ENCODE peak calls at places on chromosome 21, in ten cellular contexts. E, T, H, Y, D, M, O, K, U and N are unnamed samples.

GRCh38 chr21:33945652-33946270 is 30.2 kb upstream of the ATP5PO start:
- DNase-seq in E (no peak), T (no peak), H (peak; percentile 71), Y (no peak), D (no peak), M (no peak), O (no peak), K (no peak), U (no peak), N (no peak)

GRCh38 chr21:36079010-36079649 is 9.3 kb downstream of the CBR1 start:
- DNase-seq in E (no peak), T (no peak), H (no peak), Y (no peak), D (no peak), M (peak; percentile 24), O (no peak), K (peak; percentile 56), U (peak; percentile 14), N (no peak)

GRCh38 chr21:45921917-45922316 is 59.7 kb upstream of the COL6A1 start:
- DNase-seq in E (peak; percentile 15), T (no peak), H (no peak), Y (no peak), D (no peak), M (no peak), O (no peak), K (no peak), U (no peak), N (no peak)

GRCh38 chr21:32131164-32131563 is 147.7 kb downstream of the MIS18A start:
- DNase-seq in E (no peak), T (no peak), H (no peak), Y (no peak), D (peak; percentile 31), M (no peak), O (no peak), K (no peak), U (no peak), N (no peak)

GRCh38 chr21:44919913-44920693 is 596 bp downstream of the ITGB2 start:
- DNase-seq in E (peak; percentile 59), T (no peak), H (no peak), Y (no peak), D (no peak), M (no peak), O (peak; percentile 49), K (no peak), U (no peak), N (peak; percentile 86)

GRCh38 chr21:45299864-45300785 is 12.4 kb upstream of the POFUT2 start:
- DNase-seq in E (peak; percentile 53), T (no peak), H (no peak), Y (no peak), D (no peak), M (no peak), O (peak; percentile 40), K (no peak), U (no peak), N (peak; percentile 65)

GRCh38 chr21:29696947-29697346 is 242.8 kb downstream of the GRIK1 start:
- DNase-seq in E (no peak), T (no peak), H (no peak), Y (no peak), D (no peak), M (no peak), O (no peak), K (no peak), U (no peak), N (no peak)

GRCh38 chr21:45087022-45087823 is 12.8 kb downstream of the ADARB1 start:
- DNase-seq in E (no peak), T (no peak), H (no peak), Y (no peak), D (no peak), M (no peak), O (no peak), K (no peak), U (no peak), N (no peak)

GRCh38 chr21:33383056-33383888 is 19.9 kb upstream of the IFNGR2 start:
- DNase-seq in E (peak; percentile 72), T (no peak), H (peak; percentile 99), Y (no peak), D (peak; percentile 91), M (peak; percentile 78), O (peak; percentile 65), K (peak; percentile 64), U (peak; percentile 20), N (peak; percentile 96)

GRCh38 chr21:46621457-46622182 is 13.9 kb upstream of the PRMT2 start:
- DNase-seq in E (no peak), T (no peak), H (no peak), Y (no peak), D (peak; percentile 85), M (no peak), O (no peak), K (no peak), U (no peak), N (no peak)

GRCh38 chr21:41207401-41208388 is 39.7 kb downstream of the BACE2 start:
- DNase-seq in E (no peak), T (no peak), H (peak; percentile 94), Y (peak; percentile 52), D (peak; percentile 3), M (peak; percentile 77), O (peak; percentile 70), K (peak; percentile 40), U (peak; percentile 78), N (no peak)

GRCh38 chr21:45374826-45375455 is 30.0 kb upstream of the COL18A1 start:
- DNase-seq in E (peak; percentile 36), T (no peak), H (no peak), Y (no peak), D (no peak), M (no peak), O (peak; percentile 39), K (no peak), U (no peak), N (peak; percentile 56)

GRCh38 chr21:34956416-34957316 is 92.4 kb downstream of the RUNX1 start:
- DNase-seq in E (no peak), T (no peak), H (no peak), Y (no peak), D (no peak), M (no peak), O (no peak), K (no peak), U (no peak), N (no peak)

GRCh38 chr21:33300701-33301631 is 23.8 kb upstream of the IFNAR1 start:
- DNase-seq in E (no peak), T (no peak), H (no peak), Y (no peak), D (no peak), M (peak; percentile 50), O (no peak), K (peak; percentile 23), U (no peak), N (peak; percentile 85)

GRCh38 chr21:19523731-19524130 is 1120.1 kb upstream of the TMPRSS15 start:
- DNase-seq in E (no peak), T (no peak), H (no peak), Y (no peak), D (no peak), M (no peak), O (no peak), K (no peak), U (no peak), N (no peak)

DNA sequence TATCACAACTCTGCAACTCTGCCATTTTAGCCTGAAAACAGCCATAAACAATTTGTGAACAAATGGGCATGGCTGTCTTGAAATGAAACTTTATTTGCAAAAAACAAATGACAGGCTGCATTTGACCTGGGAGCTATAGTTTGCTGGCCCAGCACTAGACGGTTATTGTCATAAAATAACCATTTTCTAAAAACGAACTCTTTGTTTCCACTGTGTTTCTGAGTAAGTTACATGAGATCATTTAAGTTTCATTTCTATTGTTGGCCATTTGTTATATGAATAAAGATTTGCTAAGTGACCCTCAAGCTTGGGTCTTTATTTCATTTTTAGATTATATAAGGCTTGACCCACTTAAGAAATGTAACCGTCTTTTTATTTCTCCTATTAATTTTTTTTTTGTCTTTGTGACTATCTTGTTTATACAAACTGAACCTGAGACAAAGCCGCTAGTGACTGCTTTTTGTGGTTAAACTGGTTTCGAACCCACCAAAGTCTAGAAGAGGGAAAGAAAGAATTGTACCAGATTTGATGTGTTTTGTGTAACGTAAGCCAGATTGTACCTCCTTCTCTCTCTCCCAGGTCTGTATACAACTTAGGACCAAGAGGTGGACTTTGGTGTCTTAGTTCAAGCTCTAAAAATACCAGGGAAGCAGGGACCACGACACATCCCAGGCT is 12.9 kb upstream of the KCNJ15 start:
- DNase-seq in E (no peak), T (no peak), H (no peak), Y (no peak), D (no peak), M (no peak), O (no peak), K (no peak), U (no peak), N (no peak)
- H3K27ac ChIP-seq in E (no peak overlapping the region), T (peak overlapping the region; percentile 64), H (peak overlapping the region; percentile 67), Y (no peak overlapping the region), D (no peak overlapping the region), M (no peak overlapping the region), O (no peak overlapping the region), K (no peak overlapping the region), U (no peak overlapping the region), N (peak overlapping the region; percentile 55)

GRCh38 chr21:23574932-23575331 is 2032.3 kb downstream of the MRPL39 start:
- DNase-seq in E (no peak), T (no peak), H (no peak), Y (no peak), D (no peak), M (no peak), O (no peak), K (no peak), U (no peak), N (no peak)
- TF ChIP-seq CTCF in E (no peak), T (no peak), H (no peak), Y (no peak), D (no peak), M (no peak), O (no peak), K (no peak), U (no peak), N (no peak)

GRCh38 chr21:42384999-42385398 is 10.9 kb downstream of the TMPRSS3 start:
- DNase-seq in E (no peak), T (no peak), H (no peak), Y (no peak), D (no peak), M (no peak), O (no peak), K (peak; percentile 89), U (no peak), N (no peak)
- H3K27ac ChIP-seq in E (no peak overlapping the region), T (no peak overlapping the region), H (no peak overlapping the region), Y (no peak overlapping the region), D (peak overlapping the region; percentile 83), M (no peak overlapping the region), O (no peak overlapping the region), K (peak overlapping the region; percentile 40), U (no peak overlapping the region), N (no peak overlapping the region)

DNA sequence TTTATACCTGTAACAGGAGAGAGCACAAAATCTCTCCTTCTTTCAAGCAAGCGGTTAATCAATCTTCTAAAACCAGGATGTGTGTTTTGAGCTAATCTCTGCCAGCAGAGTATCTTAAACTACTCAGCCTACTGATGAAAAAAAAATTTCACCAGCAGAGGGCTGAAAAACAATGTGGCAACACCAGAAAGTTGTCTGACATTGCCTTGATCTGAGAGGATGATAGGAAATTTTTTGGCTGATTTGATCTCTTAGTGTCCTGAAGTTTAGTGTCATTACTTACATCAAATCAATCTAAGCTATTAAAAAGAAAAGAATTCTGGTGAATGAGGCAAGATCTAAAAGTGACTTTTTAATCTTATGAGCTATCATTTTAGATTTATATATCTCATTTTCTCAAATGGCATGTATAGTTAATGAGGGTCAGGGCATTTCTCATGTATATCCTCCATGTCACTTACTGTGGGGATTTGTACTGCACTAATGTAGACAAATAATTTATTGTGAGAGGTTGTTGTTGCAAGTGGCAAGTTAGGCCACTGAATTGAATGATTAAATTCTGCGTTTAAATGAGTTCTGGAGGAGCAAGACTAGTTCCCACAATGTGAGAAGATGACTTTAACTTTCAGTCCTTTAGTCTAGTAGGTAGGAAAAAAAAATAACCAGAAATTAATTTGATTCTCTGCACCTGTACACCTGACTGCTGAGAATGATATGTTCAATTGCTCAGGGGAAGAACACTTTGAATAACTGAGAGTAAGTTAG is 10.8 kb downstream of the ADAMTS1 start:
- DNase-seq in E (no peak), T (no peak), H (no peak), Y (no peak), D (no peak), M (no peak), O (no peak), K (no peak), U (no peak), N (no peak)
- TF ChIP-seq CTCF in E (no peak), T (no peak), H (peak; percentile 16), Y (peak; percentile 49), D (no peak), M (no peak), O (peak; percentile 26), K (no peak), U (no peak), N (no peak)